ENCODE peak calls at places on chromosome 3, in eight cellular contexts. N is transverse colon, G is MM.1S, K is foreskin fibroblast, M is fibroblast of lung, L is ovary, J is nephron progenitor cell, I is progenitor cell of endocrine pancreas. Y is an unnamed sample.

GRCh38 chr3:66797916-66798560 is 200.1 kb upstream of the KBTBD8 start:
- DNase-seq in N (peak), K (peak), I (no peak), L (peak), J (peak), G (no peak), M (peak), Y (no peak)

GRCh38 chr3:184715943-184716651 is 4.2 kb upstream of the MAGEF1 start:
- DNase-seq in L (no peak), J (no peak), K (no peak), N (no peak), G (no peak), M (peak), I (no peak), Y (no peak)

GRCh38 chr3:46127503-46127902 is 80.6 kb downstream of the CCR1 start:
- DNase-seq in K (peak), I (no peak), L (no peak), G (no peak), M (peak), N (no peak), J (no peak), Y (no peak)

GRCh38 chr3:194711913-194712312 is 26.2 kb downstream of the FAM43A start:
- DNase-seq in N (no peak), M (peak), J (no peak), I (no peak), G (no peak), K (peak), L (no peak), Y (no peak)

GRCh38 chr3:141476033-141476432 is 10.8 kb upstream of the RASA2 start:
- DNase-seq in G (peak), J (no peak), I (no peak), M (no peak), L (no peak), K (no peak), N (peak), Y (no peak)

GRCh38 chr3:58116985-58117384 is 93.8 kb downstream of the DNASE1L3 start:
- DNase-seq in N (no peak), J (no peak), G (peak), L (no peak), I (no peak), K (no peak), M (no peak), Y (no peak)

GRCh38 chr3:190491533-190492054 is 22.3 kb upstream of the IL1RAP start:
- DNase-seq in G (peak), K (no peak), I (no peak), L (no peak), J (no peak), M (peak), N (no peak), Y (no peak)

GRCh38 chr3:61875976-61876671 is 314.8 kb downstream of the PTPRG start:
- DNase-seq in G (no peak), J (no peak), K (no peak), M (no peak), L (no peak), N (no peak), I (no peak), Y (no peak)

GRCh38 chr3:140360332-140360731 is 317.5 kb upstream of the TRIM42 start:
- DNase-seq in G (no peak), M (no peak), L (no peak), K (no peak), N (no peak), I (no peak), J (no peak), Y (no peak)
- TF ChIP-seq CTCF in G (no peak), M (no peak), L (no peak), K (no peak), N (no peak), I (no peak), J (no peak), Y (no peak)

GRCh38 chr3:49028673-49029562 is at the start of gene IMPDH2:
- DNase-seq in M (peak), K (peak), I (peak), N (peak), G (peak), J (peak), L (peak), Y (peak)
- TF ChIP-seq CTCF in M (no peak), K (no peak), I (peak), N (no peak), G (peak), J (no peak), L (peak), Y (no peak)

GRCh38 chr3:150762662-150763121 is 277 bp downstream of the SIAH2 start:
- DNase-seq in L (no peak), K (no peak), G (peak), I (no peak), J (peak), M (no peak), N (no peak), Y (no peak)
- TF ChIP-seq CTCF in L (no peak), K (no peak), G (no peak), I (no peak), J (no peak), M (no peak), N (no peak), Y (no peak)

GRCh38 chr3:11654166-11654565 is 10.5 kb upstream of the VGLL4 start:
- DNase-seq in I (no peak), M (no peak), L (no peak), J (no peak), G (no peak), N (no peak), K (no peak), Y (no peak)

GRCh38 chr3:11651477-11651876 is 7.8 kb upstream of the VGLL4 start:
- DNase-seq in J (no peak), L (no peak), M (peak), I (no peak), G (no peak), N (no peak), K (no peak), Y (no peak)

GRCh38 chr3:11655188-11655928 is 11.6 kb upstream of the VGLL4 start:
- DNase-seq in I (no peak), J (no peak), G (no peak), K (peak), N (no peak), L (no peak), M (no peak), Y (no peak)

GRCh38 chr3:11651900-11652299 is 8.2 kb upstream of the VGLL4 start:
- DNase-seq in I (no peak), M (peak), G (peak), J (no peak), L (no peak), K (peak), N (no peak), Y (no peak)

GRCh38 chr3:11653298-11654055 is 9.8 kb upstream of the VGLL4 start:
- DNase-seq in L (no peak), J (no peak), I (no peak), G (no peak), M (no peak), K (no peak), N (no peak), Y (no peak)
- TF ChIP-seq CTCF in L (no peak), J (no peak), I (no peak), G (no peak), M (peak), K (no peak), N (no peak), Y (no peak)

GRCh38 chr3:126371096-126371705 is 14.0 kb upstream of the KLF15 start:
- DNase-seq in N (no peak), L (peak), G (no peak), J (no peak), K (no peak), M (no peak), I (no peak), Y (no peak)
- TF ChIP-seq CTCF in N (no peak), L (no peak), G (no peak), J (no peak), K (no peak), M (no peak), I (no peak), Y (no peak)

DNA sequence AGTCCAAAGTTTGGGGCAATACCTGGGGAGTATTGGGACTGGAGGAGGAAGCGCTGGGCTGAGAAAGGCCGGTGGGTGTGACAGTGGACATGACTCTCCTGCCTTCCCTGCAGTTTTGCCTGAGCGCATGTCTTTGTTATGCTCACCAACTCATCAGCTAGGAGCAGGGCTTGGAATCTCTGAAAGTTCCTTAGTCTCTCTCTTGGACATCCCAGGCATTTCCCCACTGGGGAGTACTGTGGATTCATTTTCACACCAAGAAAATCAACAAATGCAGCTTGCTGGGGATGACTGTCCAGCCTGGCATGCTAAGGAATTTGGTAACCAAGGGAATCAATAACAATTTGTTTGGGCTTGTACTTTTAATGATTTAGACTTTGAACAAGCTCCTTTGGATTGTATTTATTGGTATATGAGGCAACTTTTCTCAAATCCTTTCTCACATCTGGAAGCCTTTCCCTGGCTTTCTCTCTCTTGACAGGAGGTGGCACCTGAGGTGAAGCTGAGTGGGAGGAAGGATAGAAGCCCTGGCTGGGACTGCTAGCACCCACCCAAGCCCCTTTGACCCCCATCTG is 48.5 kb upstream of the CHST2 start:
- DNase-seq in I (no peak), G (no peak), M (peak), L (no peak), N (no peak), K (peak), J (no peak), Y (no peak)
- TF ChIP-seq CTCF in I (no peak), G (no peak), M (no peak), L (no peak), N (no peak), K (no peak), J (no peak), Y (no peak)

DNA sequence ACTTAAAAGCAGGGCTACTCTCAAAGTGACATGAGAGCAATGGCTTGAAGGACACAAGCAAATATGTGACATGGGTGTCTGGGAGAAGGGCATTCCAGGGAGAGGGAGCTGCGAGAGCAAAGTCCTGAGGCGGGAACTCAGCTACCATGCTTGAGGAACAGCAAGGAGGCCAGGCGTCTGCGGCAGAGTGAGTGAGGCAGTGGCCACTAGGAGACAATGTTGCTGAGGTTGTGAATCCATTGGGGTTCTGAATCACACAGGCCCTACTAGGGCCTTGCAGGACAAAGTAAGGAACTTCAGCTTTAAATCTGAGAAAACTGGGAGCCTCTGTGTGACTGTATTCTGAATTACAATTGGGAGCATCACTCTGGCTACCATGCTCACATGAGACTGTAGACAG is 94.1 kb upstream of the PRICKLE2 start:
- DNase-seq in J (no peak), N (no peak), I (no peak), G (no peak), L (no peak), K (no peak), M (no peak), Y (no peak)
- TF ChIP-seq CTCF in J (no peak), N (no peak), I (peak), G (no peak), L (no peak), K (no peak), M (peak), Y (no peak)

DNA sequence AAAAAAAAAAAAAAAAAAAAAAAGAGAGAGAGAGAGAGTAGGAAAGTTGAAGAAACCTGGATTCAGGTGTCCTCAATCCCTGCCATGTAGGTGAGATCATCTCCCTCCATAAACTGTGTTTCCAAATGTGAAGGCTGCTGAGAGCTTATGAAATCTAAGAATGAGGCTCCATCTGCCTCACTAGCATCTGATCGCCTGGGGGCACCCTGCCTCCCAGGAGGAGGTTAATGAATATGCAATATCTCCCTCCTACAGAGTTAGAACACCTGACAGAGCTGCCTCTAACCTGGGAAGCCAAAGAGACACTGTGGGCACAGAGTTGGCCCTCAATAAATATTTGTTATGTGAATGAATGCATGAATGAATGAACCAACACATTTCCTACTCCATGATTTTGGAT is 23.8 kb upstream of the ZNF148 start:
- DNase-seq in J (no peak), L (no peak), M (no peak), G (no peak), K (no peak), I (no peak), N (no peak), Y (no peak)
- TF ChIP-seq CTCF in J (no peak), L (no peak), M (no peak), G (no peak), K (no peak), I (no peak), N (no peak), Y (no peak)